ENCODE peak calls at places on chromosomes 3 and 15, in six cellular contexts. Y is coronary artery, X is lung, B is right cardiac atrium, M is left ventricle myocardium inferior, H is H1. L is an unnamed sample.

GRCh38 chr15:93033434-93034045 is 55.5 kb downstream of the RGMA start:
- DNase-seq in M (no peak), X (no peak), B (no peak), H (no peak), Y (peak; percentile 60), L (peak; percentile 13)

GRCh38 chr15:84142888-84143337 is 92.7 kb upstream of the GOLGA6L4 start:
- DNase-seq in X (peak; percentile 75), B (peak; percentile 66), H (peak; percentile 83), Y (no peak), M (peak; percentile 56), L (peak; percentile 71)

GRCh38 chr3:11638669-11639402 is 4.9 kb downstream of the VGLL4 start:
- DNase-seq in Y (no peak), H (no peak), M (no peak), B (peak; percentile 42), X (no peak), L (no peak)

GRCh38 chr3:71045917-71046282 is 537.6 kb downstream of the FOXP1 start:
- DNase-seq in H (no peak), M (no peak), B (no peak), Y (no peak), X (no peak), L (no peak)

GRCh38 chr3:149678365-149678948 is 20.6 kb upstream of the WWTR1 start:
- DNase-seq in M (no peak), X (no peak), H (no peak), Y (no peak), B (no peak), L (no peak)

GRCh38 chr15:74312445-74313007 is 54.9 kb downstream of the CYP11A1 start:
- DNase-seq in H (no peak), B (no peak), Y (no peak), M (no peak), X (no peak), L (no peak)

GRCh38 chr15:75031773-75032302 is 8.4 kb downstream of the PPCDC start:
- DNase-seq in X (no peak), M (no peak), B (no peak), H (no peak), Y (no peak), L (no peak)

GRCh38 chr15:100988297-100988696 is 69.1 kb downstream of the LRRK1 start:
- DNase-seq in Y (no peak), H (no peak), X (no peak), B (no peak), M (no peak), L (no peak)

GRCh38 chr15:90650117-90650955 is 66.8 kb upstream of the BLM start:
- DNase-seq in Y (no peak), M (no peak), B (no peak), X (no peak), H (no peak), L (no peak)
- H3K27ac ChIP-seq in Y (no peak overlapping the region), M (peak overlapping the region; percentile 70), B (no peak overlapping the region), X (no peak overlapping the region), H (no peak overlapping the region), L (no peak overlapping the region)

GRCh38 chr3:170295586-170295985 is 61.9 kb upstream of the SKIL start:
- DNase-seq in B (no peak), X (no peak), Y (no peak), M (no peak), H (no peak), L (no peak)

GRCh38 chr3:170296703-170297102 is 60.8 kb upstream of the SKIL start:
- DNase-seq in M (no peak), B (no peak), X (no peak), Y (no peak), H (no peak), L (no peak)

GRCh38 chr3:170306015-170306414 is 51.5 kb upstream of the SKIL start:
- DNase-seq in X (no peak), M (no peak), Y (no peak), B (no peak), H (no peak), L (no peak)

GRCh38 chr3:170301404-170301803 is 56.1 kb upstream of the SKIL start:
- DNase-seq in H (no peak), Y (no peak), X (no peak), B (no peak), M (no peak), L (no peak)
- H3K27ac ChIP-seq in H (no peak overlapping the region), Y (no peak overlapping the region), X (no peak overlapping the region), B (no peak overlapping the region), M (peak overlapping the region; percentile 38), L (no peak overlapping the region)

GRCh38 chr3:87225659-87226058 is 1.4 kb upstream of the CHMP2B start:
- DNase-seq in B (peak; percentile 14), M (no peak), Y (no peak), X (peak; percentile 33), H (no peak), L (no peak)

GRCh38 chr3:87227835-87228144 is 681 bp downstream of the CHMP2B start:
- DNase-seq in H (no peak), Y (no peak), M (no peak), B (no peak), X (no peak), L (no peak)

GRCh38 chr3:87227104-87227834 is at the start of gene CHMP2B:
- DNase-seq in X (peak; percentile 93), B (peak; percentile 94), Y (peak; percentile 95), M (peak; percentile 95), H (peak; percentile 93), L (peak; percentile 95)

GRCh38 chr3:87229113-87229512 is 2.0 kb downstream of the CHMP2B start:
- DNase-seq in Y (no peak), X (no peak), H (no peak), M (no peak), B (no peak), L (no peak)

GRCh38 chr3:87228316-87228715 is 1.2 kb downstream of the CHMP2B start:
- DNase-seq in H (no peak), B (no peak), M (no peak), Y (no peak), X (no peak), L (no peak)
- H3K27ac ChIP-seq in H (no peak overlapping the region), B (no peak overlapping the region), M (no peak overlapping the region), Y (no peak overlapping the region), X (no peak overlapping the region), L (no peak overlapping the region)

GRCh38 chr15:63595688-63596087 is 1.5 kb upstream of the FBXL22 start:
- DNase-seq in B (no peak), X (no peak), H (no peak), M (no peak), Y (no peak), L (no peak)

GRCh38 chr15:63597821-63598220 is 634 bp downstream of the FBXL22 start:
- DNase-seq in B (no peak), Y (no peak), H (no peak), X (no peak), M (no peak), L (peak; percentile 65)

GRCh38 chr15:63596666-63597032 is 538 bp upstream of the FBXL22 start:
- DNase-seq in B (no peak), X (no peak), M (no peak), H (no peak), Y (no peak), L (no peak)

GRCh38 chr15:63598467-63599400 is 1.5 kb downstream of the FBXL22 start:
- DNase-seq in H (no peak), M (no peak), X (no peak), Y (no peak), B (peak; percentile 41), L (peak; percentile 41)

DNA sequence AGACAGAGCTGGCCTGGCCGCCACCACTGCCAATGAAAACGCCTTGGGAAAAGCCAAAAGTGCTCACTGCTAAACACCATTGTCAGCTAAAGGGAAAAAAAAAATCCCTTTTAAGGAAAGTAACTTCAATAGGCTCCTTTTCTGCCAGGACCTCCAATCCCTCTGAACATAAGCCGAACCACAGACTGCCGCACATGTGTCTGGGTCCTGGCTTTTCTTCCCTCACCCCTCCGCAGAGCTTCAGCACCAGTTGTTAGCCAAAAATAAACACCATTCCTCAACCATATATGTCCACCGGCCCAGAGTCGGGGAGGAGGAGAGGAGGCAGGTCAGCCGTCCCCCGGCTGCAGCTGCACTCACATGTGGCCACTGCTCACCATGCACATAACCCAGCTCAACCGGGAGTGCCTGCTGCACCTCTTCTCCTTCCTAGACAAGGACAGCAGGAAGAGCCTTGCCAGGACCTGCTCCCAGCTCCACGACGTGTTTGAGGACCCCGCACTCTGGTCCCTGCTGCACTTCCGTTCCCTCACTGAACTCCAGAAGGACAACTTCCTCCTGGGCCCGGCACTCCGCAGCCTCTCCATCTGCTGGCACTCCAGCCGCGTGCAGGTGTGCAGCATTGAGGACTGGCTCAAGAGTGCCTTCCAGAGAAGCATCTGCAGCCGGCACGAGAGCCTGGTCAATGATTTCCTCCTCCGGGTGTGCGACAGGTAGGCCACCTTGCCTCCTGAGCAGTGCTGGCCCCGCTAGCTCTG is at the start of gene FBXL22:
- DNase-seq in Y (no peak), X (no peak), M (peak; percentile 52), B (peak; percentile 32), H (no peak), L (peak; percentile 70)
- H3K27ac ChIP-seq in Y (peak within 1 kb of the TSS; percentile 82), X (peak within 1 kb of the TSS; percentile 80), M (peak within 1 kb of the TSS; percentile 93), B (peak within 1 kb of the TSS; percentile 62), H (no peak within 1 kb of the TSS), L (peak within 1 kb of the TSS; percentile 80)

L was measured in ovary.